ENCODE peak calls at places on chromosomes 3 and 15, in four cellular contexts. One of them, this sample, is unnamed.

GRCh38 chr3:188411750-188412149 is 257.8 kb downstream of the LPP start:
- DNase-seq in left ventricle myocardium inferior: no peak
- DNase-seq in Peyer's patch: no peak
- DNase-seq in upper lobe of right lung: no peak
- DNase-seq in this sample: no peak

GRCh38 chr15:81480645-81481053 is 106.6 kb upstream of the TMC3 start:
- DNase-seq in left ventricle myocardium inferior: no peak
- DNase-seq in Peyer's patch: no peak
- DNase-seq in upper lobe of right lung: no peak
- DNase-seq in this sample: peak

GRCh38 chr3:97821413-97821809 is 400 bp upstream of the CRYBG3 start:
- DNase-seq in left ventricle myocardium inferior: peak
- DNase-seq in Peyer's patch: peak
- DNase-seq in upper lobe of right lung: peak
- DNase-seq in this sample: peak

GRCh38 chr3:155744626-155745324 is at the start of gene PLCH1:
- DNase-seq in left ventricle myocardium inferior: peak
- DNase-seq in Peyer's patch: peak
- DNase-seq in upper lobe of right lung: peak
- DNase-seq in this sample: peak

GRCh38 chr15:25909325-25909724 is 46.2 kb upstream of the ATP10A start:
- DNase-seq in left ventricle myocardium inferior: no peak
- DNase-seq in Peyer's patch: no peak
- DNase-seq in upper lobe of right lung: no peak
- DNase-seq in this sample: no peak

GRCh38 chr15:94231728-94232086 is 346 bp downstream of the MCTP2 start:
- DNase-seq in left ventricle myocardium inferior: no peak
- DNase-seq in Peyer's patch: no peak
- DNase-seq in upper lobe of right lung: no peak
- DNase-seq in this sample: no peak

GRCh38 chr3:67077656-67078055 is 79.5 kb downstream of the KBTBD8 start:
- DNase-seq in left ventricle myocardium inferior: no peak
- DNase-seq in Peyer's patch: no peak
- DNase-seq in upper lobe of right lung: no peak
- DNase-seq in this sample: no peak

GRCh38 chr3:23706116-23706515 is 99.6 kb upstream of the UBE2E1 start:
- DNase-seq in left ventricle myocardium inferior: no peak
- DNase-seq in Peyer's patch: no peak
- DNase-seq in upper lobe of right lung: no peak
- DNase-seq in this sample: no peak

GRCh38 chr3:142779591-142779990 is 55.8 kb downstream of the TRPC1 start:
- DNase-seq in left ventricle myocardium inferior: no peak
- DNase-seq in Peyer's patch: no peak
- DNase-seq in upper lobe of right lung: no peak
- DNase-seq in this sample: no peak

GRCh38 chr3:158152186-158152585 is 42.3 kb downstream of the RSRC1 start:
- DNase-seq in left ventricle myocardium inferior: no peak
- DNase-seq in Peyer's patch: no peak
- DNase-seq in upper lobe of right lung: no peak
- DNase-seq in this sample: no peak

GRCh38 chr3:32432045-32432710 is 40.5 kb downstream of the CMTM7 start:
- DNase-seq in left ventricle myocardium inferior: no peak
- DNase-seq in Peyer's patch: peak
- DNase-seq in upper lobe of right lung: no peak
- DNase-seq in this sample: no peak

GRCh38 chr3:160398820-160399346 is at the start of gene IFT80:
- DNase-seq in left ventricle myocardium inferior: peak
- DNase-seq in Peyer's patch: peak
- DNase-seq in upper lobe of right lung: peak
- DNase-seq in this sample: peak

GRCh38 chr15:70976856-70977255 is 84.2 kb downstream of the LRRC49 start:
- DNase-seq in left ventricle myocardium inferior: no peak
- DNase-seq in Peyer's patch: no peak
- DNase-seq in upper lobe of right lung: no peak
- DNase-seq in this sample: no peak

GRCh38 chr15:43403616-43404015 is 32.7 kb downstream of the TUBGCP4 start:
- DNase-seq in left ventricle myocardium inferior: no peak
- DNase-seq in Peyer's patch: no peak
- DNase-seq in upper lobe of right lung: no peak
- DNase-seq in this sample: no peak

GRCh38 chr15:43404130-43404529 is 33.2 kb downstream of the TUBGCP4 start:
- DNase-seq in left ventricle myocardium inferior: no peak
- DNase-seq in Peyer's patch: no peak
- DNase-seq in upper lobe of right lung: no peak
- DNase-seq in this sample: no peak

GRCh38 chr15:43408789-43409188 is 37.9 kb downstream of the TUBGCP4 start:
- DNase-seq in left ventricle myocardium inferior: no peak
- DNase-seq in Peyer's patch: no peak
- DNase-seq in upper lobe of right lung: no peak
- DNase-seq in this sample: no peak

GRCh38 chr15:43406192-43406591 is 35.3 kb downstream of the TUBGCP4 start:
- DNase-seq in left ventricle myocardium inferior: no peak
- DNase-seq in Peyer's patch: no peak
- DNase-seq in upper lobe of right lung: no peak
- DNase-seq in this sample: no peak

GRCh38 chr15:43406808-43407207 is 35.9 kb downstream of the TUBGCP4 start:
- DNase-seq in left ventricle myocardium inferior: no peak
- DNase-seq in Peyer's patch: no peak
- DNase-seq in upper lobe of right lung: no peak
- DNase-seq in this sample: no peak
- H3K4me3 ChIP-seq in left ventricle myocardium inferior: no peak
- H3K4me3 ChIP-seq in Peyer's patch: no peak
- H3K4me3 ChIP-seq in upper lobe of right lung: no peak
- H3K4me3 ChIP-seq in this sample: no peak

GRCh38 chr15:100438570-100438969 is 90.2 kb downstream of the CERS3 start:
- DNase-seq in left ventricle myocardium inferior: peak
- DNase-seq in Peyer's patch: peak
- DNase-seq in upper lobe of right lung: peak
- DNase-seq in this sample: peak

GRCh38 chr15:100434038-100434437 is 92.3 kb upstream of the ADAMTS17 start:
- DNase-seq in left ventricle myocardium inferior: no peak
- DNase-seq in Peyer's patch: no peak
- DNase-seq in upper lobe of right lung: no peak
- DNase-seq in this sample: no peak

GRCh38 chr15:100439566-100439965 is 89.2 kb downstream of the CERS3 start:
- DNase-seq in left ventricle myocardium inferior: no peak
- DNase-seq in Peyer's patch: no peak
- DNase-seq in upper lobe of right lung: no peak
- DNase-seq in this sample: peak

GRCh38 chr15:100433304-100433703 is 91.5 kb upstream of the ADAMTS17 start:
- DNase-seq in left ventricle myocardium inferior: no peak
- DNase-seq in Peyer's patch: no peak
- DNase-seq in upper lobe of right lung: no peak
- DNase-seq in this sample: no peak

GRCh38 chr15:100437261-100437660 is 91.5 kb downstream of the CERS3 start:
- DNase-seq in left ventricle myocardium inferior: no peak
- DNase-seq in Peyer's patch: no peak
- DNase-seq in upper lobe of right lung: no peak
- DNase-seq in this sample: no peak
- H3K4me3 ChIP-seq in left ventricle myocardium inferior: no peak
- H3K4me3 ChIP-seq in Peyer's patch: no peak
- H3K4me3 ChIP-seq in upper lobe of right lung: no peak
- H3K4me3 ChIP-seq in this sample: no peak

DNA sequence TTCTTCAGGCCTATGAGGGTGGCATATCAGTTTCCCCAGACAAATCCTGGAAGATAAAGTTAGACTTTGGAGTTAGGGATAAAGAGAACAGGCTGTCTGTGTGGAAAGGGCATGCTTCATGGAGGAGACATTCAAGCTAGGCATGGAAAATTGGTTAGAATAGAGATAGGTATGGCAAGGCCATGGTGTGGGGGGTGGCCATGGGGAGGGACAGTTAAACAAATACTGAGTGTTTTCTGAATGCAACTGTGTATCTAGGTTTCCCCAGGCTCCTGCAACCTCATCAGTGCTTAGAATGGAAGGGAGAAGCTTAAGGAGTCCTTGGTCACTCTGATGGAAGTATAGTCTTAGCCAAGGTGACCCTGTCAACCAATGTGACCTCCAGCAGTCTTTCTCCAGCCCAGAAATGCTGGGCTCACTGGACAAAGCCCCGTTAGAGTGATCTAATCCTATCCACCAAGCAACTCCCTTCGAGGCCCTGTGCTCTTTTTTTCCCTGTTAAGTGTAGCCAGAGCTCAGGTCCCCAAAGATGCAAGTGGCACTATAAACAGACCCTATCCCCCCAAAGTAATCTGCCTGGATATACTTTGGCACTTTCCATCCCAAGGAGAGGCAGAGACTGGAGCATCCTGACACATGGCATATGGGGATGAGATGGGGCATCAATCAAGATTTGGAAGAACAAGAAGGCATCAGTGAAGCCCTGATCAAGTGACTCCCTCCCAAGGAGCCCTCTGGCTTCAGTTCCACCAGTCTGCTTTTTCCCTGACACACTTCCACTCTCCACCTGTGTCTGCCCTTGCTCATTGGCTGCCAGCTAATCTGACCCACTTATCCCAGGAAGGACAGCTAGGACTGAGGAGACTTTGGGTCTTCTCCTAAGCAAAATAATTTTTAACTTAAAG is 5.6 kb upstream of the PKM start:
- DNase-seq in left ventricle myocardium inferior: no peak
- DNase-seq in Peyer's patch: no peak
- DNase-seq in upper lobe of right lung: no peak
- DNase-seq in this sample: peak
- H3K4me3 ChIP-seq in left ventricle myocardium inferior: no peak
- H3K4me3 ChIP-seq in Peyer's patch: no peak
- H3K4me3 ChIP-seq in upper lobe of right lung: no peak
- H3K4me3 ChIP-seq in this sample: no peak

GRCh38 chr3:45907769-45908705 is 21.7 kb downstream of the CCR9 start:
- DNase-seq in left ventricle myocardium inferior: no peak
- DNase-seq in Peyer's patch: no peak
- DNase-seq in upper lobe of right lung: no peak
- DNase-seq in this sample: no peak
- H3K4me3 ChIP-seq in left ventricle myocardium inferior: no peak
- H3K4me3 ChIP-seq in Peyer's patch: no peak
- H3K4me3 ChIP-seq in upper lobe of right lung: no peak
- H3K4me3 ChIP-seq in this sample: no peak

GRCh38 chr3:25429960-25430941 is 2.2 kb downstream of the RARB start:
- DNase-seq in left ventricle myocardium inferior: no peak
- DNase-seq in Peyer's patch: no peak
- DNase-seq in upper lobe of right lung: no peak
- DNase-seq in this sample: no peak

GRCh38 chr3:25429441-25429907 is 1.4 kb downstream of the RARB start:
- DNase-seq in left ventricle myocardium inferior: no peak
- DNase-seq in Peyer's patch: no peak
- DNase-seq in upper lobe of right lung: no peak
- DNase-seq in this sample: no peak

GRCh38 chr3:25427155-25428002 is 684 bp upstream of the RARB start:
- DNase-seq in left ventricle myocardium inferior: no peak
- DNase-seq in Peyer's patch: no peak
- DNase-seq in upper lobe of right lung: no peak
- DNase-seq in this sample: no peak

GRCh38 chr3:25428003-25428861 is at the start of gene RARB:
- DNase-seq in left ventricle myocardium inferior: peak
- DNase-seq in Peyer's patch: peak
- DNase-seq in upper lobe of right lung: peak
- DNase-seq in this sample: no peak

GRCh38 chr3:25428950-25429349 is 887 bp downstream of the RARB start:
- DNase-seq in left ventricle myocardium inferior: no peak
- DNase-seq in Peyer's patch: no peak
- DNase-seq in upper lobe of right lung: no peak
- DNase-seq in this sample: no peak
- H3K4me3 ChIP-seq in left ventricle myocardium inferior: peak
- H3K4me3 ChIP-seq in Peyer's patch: peak
- H3K4me3 ChIP-seq in upper lobe of right lung: peak
- H3K4me3 ChIP-seq in this sample: no peak

GRCh38 chr3:186800285-186800684 is 6.0 kb downstream of the RFC4 start:
- DNase-seq in left ventricle myocardium inferior: no peak
- DNase-seq in Peyer's patch: no peak
- DNase-seq in upper lobe of right lung: no peak
- DNase-seq in this sample: no peak

GRCh38 chr3:186798239-186798638 is 8.0 kb downstream of the RFC4 start:
- DNase-seq in left ventricle myocardium inferior: no peak
- DNase-seq in Peyer's patch: no peak
- DNase-seq in upper lobe of right lung: no peak
- DNase-seq in this sample: no peak

GRCh38 chr3:186806173-186807055 is at the start of gene RFC4:
- DNase-seq in left ventricle myocardium inferior: peak
- DNase-seq in Peyer's patch: peak
- DNase-seq in upper lobe of right lung: peak
- DNase-seq in this sample: peak

GRCh38 chr3:186807231-186807630 is 949 bp upstream of the RFC4 start:
- DNase-seq in left ventricle myocardium inferior: no peak
- DNase-seq in Peyer's patch: no peak
- DNase-seq in upper lobe of right lung: no peak
- DNase-seq in this sample: no peak

DNA sequence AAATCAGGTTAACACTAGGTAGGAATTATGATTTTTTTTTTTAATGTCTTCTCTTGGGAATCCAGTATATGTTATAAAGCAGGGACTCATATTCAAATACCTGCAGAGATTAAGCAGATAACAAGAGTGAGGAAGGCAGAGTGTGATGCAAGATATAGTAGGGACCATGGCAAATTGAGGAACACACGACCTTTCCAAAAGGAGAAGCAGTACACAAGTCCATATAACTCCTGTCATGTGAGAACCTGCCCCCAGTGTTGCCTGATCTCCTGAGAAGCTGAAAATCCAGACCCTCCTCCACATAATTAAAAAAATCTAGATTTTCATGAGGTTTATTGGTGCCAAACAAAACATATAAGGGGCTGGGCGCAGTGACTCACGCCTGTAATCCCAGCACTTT is 3.6 kb downstream of the RFC4 start:
- DNase-seq in left ventricle myocardium inferior: no peak
- DNase-seq in Peyer's patch: no peak
- DNase-seq in upper lobe of right lung: no peak
- DNase-seq in this sample: no peak
- H3K4me3 ChIP-seq in left ventricle myocardium inferior: no peak
- H3K4me3 ChIP-seq in Peyer's patch: no peak
- H3K4me3 ChIP-seq in upper lobe of right lung: no peak
- H3K4me3 ChIP-seq in this sample: no peak